ENCODE peak calls at places on chromosomes 3 and 15, in four cellular contexts. Q, F, K and P are unnamed samples.

GRCh38 chr3:157738441-157738840 is 235.2 kb upstream of the VEPH1 start:
- DNase-seq in Q (no peak), F (no peak), K (no peak), P (no peak)

GRCh38 chr3:141619450-141619849 is 118.6 kb upstream of the RNF7 start:
- DNase-seq in Q (no peak), F (no peak), K (no peak), P (no peak)

GRCh38 chr3:31653464-31653863 is 120.7 kb downstream of the STT3B start:
- DNase-seq in Q (no peak), F (no peak), K (no peak), P (no peak)

GRCh38 chr3:112930771-112931170 is 44.1 kb downstream of the CD200R1 start:
- DNase-seq in Q (no peak), F (no peak), K (no peak), P (no peak)

GRCh38 chr15:63896336-63897115 is 62.8 kb upstream of the HERC1 start:
- DNase-seq in Q (no peak), F (no peak), K (no peak), P (peak; percentile 83)

GRCh38 chr15:89496155-89497098 is at the start of gene RHCG:
- DNase-seq in Q (peak; percentile 42), F (no peak), K (no peak), P (peak; percentile 59)

GRCh38 chr3:196662711-196663571 is 23.4 kb downstream of the NRROS start:
- DNase-seq in Q (no peak), F (no peak), K (no peak), P (no peak)

GRCh38 chr3:65521032-65521431 is 517.7 kb downstream of the MAGI1 start:
- DNase-seq in Q (no peak), F (no peak), K (no peak), P (no peak)

GRCh38 chr15:57611938-57612337 is 20.2 kb downstream of the MYZAP start:
- DNase-seq in Q (no peak), F (peak; percentile 57), K (no peak), P (no peak)

GRCh38 chr3:188271226-188271894 is 117.4 kb downstream of the LPP start:
- DNase-seq in Q (no peak), F (no peak), K (no peak), P (no peak)

GRCh38 chr3:104102386-104102785 is 1264.3 kb upstream of the ALCAM start:
- DNase-seq in Q (peak; percentile 32), F (no peak), K (no peak), P (peak; percentile 22)

GRCh38 chr3:126343675-126344074 is 13.5 kb downstream of the KLF15 start:
- DNase-seq in Q (no peak), F (peak; percentile 11), K (no peak), P (no peak)

GRCh38 chr3:195705081-195705991 is 15.4 kb upstream of the MUC20 start:
- DNase-seq in Q (no peak), F (no peak), K (no peak), P (peak; percentile 5)

GRCh38 chr3:9955067-9955502 is 2.9 kb upstream of the PRRT3 start:
- DNase-seq in Q (no peak), F (no peak), K (no peak), P (no peak)

GRCh38 chr3:9955611-9956352 is 3.6 kb upstream of the PRRT3 start:
- DNase-seq in Q (no peak), F (no peak), K (no peak), P (no peak)

GRCh38 chr3:9951598-9951961 is 628 bp downstream of the PRRT3 start:
- DNase-seq in Q (no peak), F (no peak), K (no peak), P (peak; percentile 56)

GRCh38 chr3:9951962-9952805 is at the start of gene PRRT3:
- DNase-seq in Q (peak; percentile 42), F (no peak), K (no peak), P (peak; percentile 86)

DNA sequence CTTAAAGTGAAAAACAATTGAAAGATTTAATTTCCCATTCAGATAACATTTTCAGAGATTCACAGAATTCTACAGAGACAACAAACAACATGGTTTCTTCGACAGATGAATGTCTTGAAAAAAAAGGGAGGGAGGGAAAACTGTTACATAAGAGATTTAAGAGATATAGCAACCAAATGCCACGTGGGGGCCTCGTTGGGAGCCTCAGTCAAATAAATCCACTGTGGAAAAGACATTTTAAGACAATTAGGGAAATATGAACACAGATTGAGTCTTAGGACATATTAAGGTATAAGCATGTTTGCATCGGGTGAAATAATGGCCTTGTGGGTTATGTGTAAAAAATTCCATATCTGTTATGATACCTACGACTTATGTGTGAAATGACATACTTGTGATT is 5.0 kb upstream of the PRRT3 start:
- DNase-seq in Q (no peak), F (no peak), K (no peak), P (no peak)
- TF ChIP-seq CTCF in Q (no peak), F (no peak), K (no peak), P (no peak)

DNA sequence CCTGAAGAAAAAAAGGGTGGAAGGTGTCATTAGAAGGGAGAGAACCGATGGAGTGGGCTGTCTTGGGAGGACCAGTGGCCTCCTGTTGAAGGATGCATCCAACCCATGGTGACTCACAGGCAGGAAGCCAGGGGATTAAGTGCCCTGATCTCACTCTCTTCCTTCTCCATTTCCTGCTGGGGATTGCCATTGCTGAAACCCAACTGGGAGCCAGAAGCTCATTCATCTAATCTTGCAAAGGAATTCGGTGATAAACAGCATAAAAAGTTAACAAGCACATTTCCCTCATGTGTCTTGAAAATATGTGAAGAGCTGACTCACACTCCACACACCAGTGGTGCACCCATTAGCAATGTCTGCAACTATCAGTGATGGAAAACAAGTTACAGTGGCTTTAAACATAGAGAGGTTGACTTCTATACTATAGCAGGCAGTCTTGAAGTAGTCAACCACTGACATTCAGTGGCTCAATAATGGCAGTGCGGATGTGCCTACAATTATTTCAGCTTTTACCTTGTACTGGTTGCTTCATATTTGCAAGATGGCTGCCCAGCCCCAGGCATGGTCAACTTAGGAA is 12.8 kb upstream of the CSRNP1 start:
- DNase-seq in Q (no peak), F (peak; percentile 15), K (no peak), P (no peak)
- TF ChIP-seq CTCF in Q (no peak), F (no peak), K (no peak), P (no peak)

GRCh38 chr3:90092994-90093393 is 985.6 kb downstream of the EPHA3 start:
- DNase-seq in Q (no peak), F (no peak), K (no peak), P (no peak)
- TF ChIP-seq CTCF in Q (peak; percentile 71), F (no peak), K (no peak), P (no peak)

GRCh38 chr3:171809513-171810277 is 588 bp downstream of the PLD1 start:
- DNase-seq in Q (no peak), F (peak; percentile 87), K (peak; percentile 60), P (peak; percentile 64)
- TF ChIP-seq CTCF in Q (no peak), F (no peak), K (no peak), P (no peak)

GRCh38 chr3:108406661-108407206 is 103.7 kb downstream of the MYH15 start:
- DNase-seq in Q (peak; percentile 12), F (no peak), K (no peak), P (peak; percentile 59)
- TF ChIP-seq CTCF in Q (peak; percentile 70), F (peak; percentile 24), K (peak; percentile 68), P (peak; percentile 25)

DNA sequence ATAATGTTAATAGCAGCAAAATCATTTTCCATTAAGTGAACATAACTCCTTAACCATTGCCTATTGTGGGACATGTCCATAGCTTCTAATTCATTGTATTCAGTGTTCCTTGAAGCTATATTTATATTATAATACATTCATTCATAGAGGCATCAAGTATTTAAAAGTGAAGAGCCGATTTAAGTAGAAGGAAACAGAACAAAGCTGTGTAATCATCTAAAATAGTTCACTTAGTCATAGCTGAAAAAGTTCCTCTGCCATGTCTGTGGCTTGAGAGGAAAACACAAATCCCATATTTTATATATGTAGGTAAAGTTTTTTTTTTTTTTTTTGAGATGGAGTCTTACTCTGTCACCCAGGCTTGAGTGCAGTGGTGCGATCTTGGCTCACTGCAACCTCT is 54.5 kb downstream of the TMEM108 start:
- DNase-seq in Q (no peak), F (no peak), K (no peak), P (no peak)
- TF ChIP-seq CTCF in Q (no peak), F (no peak), K (no peak), P (no peak)

DNA sequence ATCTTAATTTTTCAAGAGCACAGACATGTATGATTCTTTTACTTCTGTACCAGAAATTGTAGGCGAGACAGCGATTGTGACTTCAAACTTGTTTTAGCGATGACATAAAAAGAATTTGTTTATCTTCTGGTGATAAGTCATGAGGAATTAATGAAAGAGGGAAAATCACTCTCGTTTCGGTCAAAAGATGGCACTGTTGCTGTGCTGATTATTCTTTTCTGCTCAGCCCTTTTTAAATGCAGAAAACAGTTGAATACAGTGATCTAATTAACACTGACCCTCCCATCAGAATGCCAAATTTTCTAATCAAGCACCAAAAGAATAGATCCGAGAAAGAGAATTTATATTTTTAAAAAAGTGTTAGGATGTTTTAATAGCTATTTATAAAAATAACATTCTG is 52.6 kb downstream of the NSUN3 start:
- DNase-seq in Q (peak; percentile 4), F (no peak), K (no peak), P (no peak)
- TF ChIP-seq CTCF in Q (peak; percentile 63), F (peak; percentile 8), K (no peak), P (no peak)